ENCODE peak calls at places on chromosome X, in six cellular contexts. B, Q, X, J, D and U are unnamed samples.

GRCh38 chrX:75181721-75182120 is 25.6 kb upstream of the ABCB7 start:
- DNase-seq in B (no peak), Q (peak), X (no peak), J (no peak), D (no peak), U (no peak)

GRCh38 chrX:111100191-111100590 is 4.2 kb downstream of the PAK3 start:
- DNase-seq in B (peak), Q (no peak), X (no peak), J (no peak), D (peak), U (peak)

GRCh38 chrX:3699841-3700381 is 13.5 kb downstream of the PRKX start:
- DNase-seq in B (no peak), Q (no peak), X (no peak), J (no peak), D (no peak), U (no peak)

GRCh38 chrX:42140320-42140719 is 217.0 kb upstream of the CASK start:
- DNase-seq in B (no peak), Q (no peak), X (no peak), J (no peak), D (no peak), U (no peak)

GRCh38 chrX:47446431-47446830 is 36.6 kb downstream of the ZNF41 start:
- DNase-seq in B (no peak), Q (no peak), X (no peak), J (no peak), D (no peak), U (no peak)

GRCh38 chrX:13669246-13669689 is 16.3 kb downstream of the TCEANC start:
- DNase-seq in B (no peak), Q (peak), X (peak), J (peak), D (no peak), U (no peak)

GRCh38 chrX:2652106-2652505 is 39.0 kb upstream of the CD99 start:
- DNase-seq in B (no peak), Q (no peak), X (no peak), J (no peak), D (no peak), U (no peak)

GRCh38 chrX:11341274-11342256 is 48.4 kb downstream of the AMELX start:
- DNase-seq in B (no peak), Q (peak), X (no peak), J (peak), D (no peak), U (no peak)

GRCh38 chrX:152904151-152905080 is 6.5 kb downstream of the ZNF185 start:
- DNase-seq in B (peak), Q (peak), X (peak), J (no peak), D (peak), U (peak)

GRCh38 chrX:15204130-15204751 is 65.6 kb downstream of the ASB9 start:
- DNase-seq in B (no peak), Q (no peak), X (no peak), J (no peak), D (peak), U (no peak)

GRCh38 chrX:139200793-139201192 is 329.7 kb upstream of the F9 start:
- DNase-seq in B (no peak), Q (no peak), X (no peak), J (no peak), D (no peak), U (no peak)

GRCh38 chrX:10769165-10769564 is 148.8 kb upstream of the MID1 start:
- DNase-seq in B (peak), Q (no peak), X (no peak), J (no peak), D (peak), U (no peak)

GRCh38 chrX:133373366-133374079 is 41.8 kb downstream of the GPC4 start:
- DNase-seq in B (no peak), Q (no peak), X (no peak), J (no peak), D (no peak), U (no peak)